ENCODE peak calls at places on chromosome 15, in six cellular contexts. Q, T, A, P, S and F are unnamed samples.

GRCh38 chr15:31217566-31218270 is 108.9 kb upstream of the KLF13 start:
- ATAC-seq in Q (no peak), A (no peak), P (no peak), S (no peak), T (no peak), F (no peak)

GRCh38 chr15:63978511-63979226 is 67.6 kb downstream of the DAPK2 start:
- ATAC-seq in S (no peak), P (peak), A (no peak), T (peak), Q (no peak), F (no peak)

GRCh38 chr15:96336643-96337353 is 6.3 kb downstream of the NR2F2 start:
- ATAC-seq in A (no peak), T (peak), P (peak), S (peak), Q (peak), F (no peak)

GRCh38 chr15:69996842-69997478 is 100.8 kb downstream of the TLE3 start:
- ATAC-seq in S (no peak), Q (no peak), T (no peak), A (no peak), P (no peak), F (no peak)

GRCh38 chr15:42504631-42505030 is 9.2 kb downstream of the SNAP23 start:
- ATAC-seq in S (no peak), Q (peak), P (no peak), T (no peak), A (no peak), F (no peak)

GRCh38 chr15:81410318-81410753 is 36.3 kb upstream of the TMC3 start:
- ATAC-seq in A (peak), P (peak), T (peak), Q (peak), S (peak), F (peak)

GRCh38 chr15:92813440-92813839 is 86.7 kb upstream of the CHD2 start:
- ATAC-seq in A (no peak), Q (no peak), S (no peak), P (no peak), T (no peak), F (no peak)

GRCh38 chr15:32844118-32844711 is 126.4 kb downstream of the GREM1 start:
- ATAC-seq in P (peak), T (no peak), S (peak), Q (peak), A (no peak), F (no peak)

GRCh38 chr15:88394553-88395159 is 72.5 kb downstream of the MRPL46 start:
- ATAC-seq in T (no peak), P (peak), S (no peak), Q (no peak), A (no peak), F (no peak)

GRCh38 chr15:65824941-65825544 is 33.0 kb upstream of the DENND4A start:
- ATAC-seq in S (no peak), P (no peak), Q (no peak), A (no peak), T (no peak), F (peak)

GRCh38 chr15:87826119-87826730 is 430.3 kb downstream of the NTRK3 start:
- ATAC-seq in A (no peak), Q (no peak), S (no peak), T (no peak), P (no peak), F (no peak)

GRCh38 chr15:28098766-28099554 is at the start of gene OCA2:
- ATAC-seq in P (peak), S (peak), A (peak), T (peak), Q (no peak), F (peak)

GRCh38 chr15:33671456-33671855 is 296.8 kb upstream of the CHRM5 start:
- ATAC-seq in A (no peak), P (no peak), S (no peak), T (no peak), Q (peak), F (no peak)

GRCh38 chr15:90872481-90873184 is 4.2 kb downstream of the FURIN start:
- ATAC-seq in Q (peak), A (no peak), T (peak), S (peak), P (peak), F (no peak)

GRCh38 chr15:60370804-60371700 is 26.7 kb downstream of the ANXA2 start:
- ATAC-seq in T (no peak), P (peak), S (no peak), Q (no peak), A (peak), F (peak)

GRCh38 chr15:67225336-67225735 is 29.1 kb downstream of the AAGAB start:
- ATAC-seq in A (no peak), Q (no peak), P (no peak), S (no peak), T (no peak), F (no peak)

GRCh38 chr15:77160562-77161481 is 89.9 kb upstream of the TSPAN3 start:
- ATAC-seq in S (no peak), T (peak), A (no peak), Q (peak), P (peak), F (no peak)

GRCh38 chr15:27061739-27062138 is 90.8 kb downstream of the GABRG3 start:
- ATAC-seq in T (no peak), P (peak), Q (no peak), A (no peak), S (no peak), F (no peak)

GRCh38 chr15:98686983-98687382 is 38.6 kb downstream of the IGF1R start:
- ATAC-seq in A (no peak), P (no peak), T (peak), Q (no peak), S (no peak), F (no peak)

GRCh38 chr15:90358124-90359033 is 6.3 kb downstream of the ZNF774 start:
- ATAC-seq in Q (no peak), T (no peak), S (no peak), P (peak), A (no peak), F (no peak)

GRCh38 chr15:74950078-74951000 is 6.2 kb downstream of the RPP25 start:
- ATAC-seq in P (peak), A (peak), S (peak), T (peak), Q (peak), F (peak)

GRCh38 chr15:101183926-101184305 is 67.9 kb downstream of the CHSY1 start:
- ATAC-seq in S (peak), T (no peak), Q (no peak), P (no peak), A (no peak), F (no peak)

GRCh38 chr15:69997701-69998273 is 99.9 kb downstream of the TLE3 start:
- ATAC-seq in T (no peak), P (peak), A (no peak), S (peak), Q (peak), F (no peak)

GRCh38 chr15:94269954-94270353 is 38.6 kb downstream of the MCTP2 start:
- ATAC-seq in T (no peak), Q (no peak), A (no peak), S (no peak), P (no peak), F (no peak)

DNA sequence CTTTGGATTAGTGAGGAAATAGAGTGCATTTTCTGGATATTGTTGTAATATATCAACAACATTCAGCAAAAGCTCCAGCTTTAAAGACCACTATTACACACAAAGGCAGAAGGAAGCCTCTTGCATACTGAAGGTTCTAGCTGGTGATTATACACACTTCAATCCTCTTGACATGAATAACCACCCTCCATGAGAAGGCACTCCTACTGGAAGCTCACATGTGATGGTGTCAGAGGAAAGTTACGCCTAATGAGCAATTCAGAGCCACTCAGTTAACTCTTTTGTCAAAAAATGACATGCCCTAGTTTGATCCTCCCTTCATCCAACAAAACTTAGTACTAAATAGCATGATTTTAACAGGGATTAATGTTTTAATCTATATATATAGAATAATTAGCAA is 124.6 kb upstream of the LYSMD4 start:
- ATAC-seq in T (no peak), Q (no peak), A (no peak), S (no peak), P (no peak), F (no peak)
- TF ChIP-seq EP300 in T (no peak), Q (no peak), A (no peak), S (no peak), P (no peak), F (no peak)

GRCh38 chr15:52557242-52557641 is 11.6 kb downstream of the ARPP19 start:
- ATAC-seq in T (no peak), Q (no peak), S (no peak), P (no peak), A (no peak), F (no peak)

GRCh38 chr15:52558196-52558595 is 10.6 kb downstream of the ARPP19 start:
- ATAC-seq in S (peak), Q (peak), P (peak), T (no peak), A (no peak), F (no peak)

GRCh38 chr15:52556524-52556923 is 12.3 kb downstream of the ARPP19 start:
- ATAC-seq in P (no peak), S (peak), A (no peak), Q (no peak), T (no peak), F (no peak)

GRCh38 chr15:52559583-52559982 is 9.2 kb downstream of the ARPP19 start:
- ATAC-seq in A (no peak), S (peak), Q (peak), P (no peak), T (no peak), F (no peak)

DNA sequence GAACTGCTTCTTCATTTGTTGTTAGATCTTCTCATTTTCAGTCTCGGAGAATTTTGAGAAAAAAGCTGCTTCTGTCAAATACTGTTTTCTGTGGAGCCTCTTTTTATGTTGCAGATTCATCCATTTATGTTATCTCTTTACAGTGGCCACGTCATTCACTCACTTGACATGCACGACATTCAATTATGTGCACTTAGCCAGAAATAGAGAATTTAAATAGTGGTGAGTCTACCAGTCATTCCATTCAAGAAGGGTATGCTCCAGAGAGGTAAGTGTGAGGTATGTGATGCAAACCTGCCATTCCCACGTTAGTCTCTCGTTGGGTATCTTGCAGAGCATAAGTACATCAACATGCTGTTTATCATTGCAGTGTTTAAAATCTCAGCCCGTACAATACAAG is 9.8 kb downstream of the ARPP19 start:
- ATAC-seq in Q (peak), P (no peak), T (no peak), S (peak), A (no peak), F (no peak)
- TF ChIP-seq EP300 in Q (no peak), P (no peak), T (no peak), S (no peak), A (no peak), F (no peak)

GRCh38 chr15:68371160-68371559 is 60.8 kb downstream of the ITGA11 start:
- ATAC-seq in A (no peak), S (no peak), P (no peak), T (no peak), Q (no peak), F (no peak)
- TF ChIP-seq EP300 in A (no peak), S (no peak), P (no peak), T (no peak), Q (no peak), F (no peak)

DNA sequence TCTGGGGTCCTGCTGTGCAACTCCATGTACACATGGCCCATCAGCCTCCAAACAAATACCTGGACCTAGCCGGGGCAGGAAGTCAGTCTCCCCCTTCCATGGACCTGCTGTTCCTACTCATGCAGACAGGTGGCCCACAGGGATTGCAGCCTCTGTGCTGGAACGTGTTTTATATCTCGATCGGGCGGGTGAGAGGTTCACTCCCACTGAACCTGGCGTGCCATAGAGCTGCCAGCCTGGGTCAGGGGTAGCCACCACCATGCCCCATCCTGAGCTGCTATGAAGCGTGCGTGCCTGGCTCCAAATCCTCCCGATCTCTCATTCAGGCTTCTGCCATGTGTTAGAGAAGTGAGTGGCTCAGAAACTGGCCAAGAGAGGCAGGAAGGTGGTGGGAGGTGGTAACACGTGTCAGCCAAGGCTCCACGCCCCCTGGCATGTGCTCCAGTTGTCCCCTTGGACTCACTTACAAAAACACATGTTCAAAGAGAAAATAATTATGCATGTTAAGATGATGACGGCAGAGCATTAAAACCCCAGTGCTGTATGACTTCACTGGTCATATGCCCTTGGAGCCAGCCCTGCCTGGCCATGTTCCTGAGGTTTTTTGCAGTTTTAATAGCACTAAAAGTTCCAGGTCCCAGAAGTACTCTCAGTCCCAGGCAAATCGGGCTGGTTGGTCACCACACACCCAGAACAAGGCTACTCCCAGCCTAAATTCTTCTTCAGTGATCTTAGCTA is 30.6 kb downstream of the CTSH start:
- ATAC-seq in T (peak), S (peak), A (peak), P (peak), Q (no peak), F (peak)
- TF ChIP-seq EP300 in T (no peak), S (no peak), A (no peak), P (no peak), Q (no peak), F (no peak)

GRCh38 chr15:58932791-58933310 is 628 bp downstream of the SLTM start:
- ATAC-seq in A (peak), S (peak), T (peak), Q (peak), P (no peak), F (peak)
- TF ChIP-seq EP300 in A (no peak), S (no peak), T (no peak), Q (no peak), P (no peak), F (no peak)

DNA sequence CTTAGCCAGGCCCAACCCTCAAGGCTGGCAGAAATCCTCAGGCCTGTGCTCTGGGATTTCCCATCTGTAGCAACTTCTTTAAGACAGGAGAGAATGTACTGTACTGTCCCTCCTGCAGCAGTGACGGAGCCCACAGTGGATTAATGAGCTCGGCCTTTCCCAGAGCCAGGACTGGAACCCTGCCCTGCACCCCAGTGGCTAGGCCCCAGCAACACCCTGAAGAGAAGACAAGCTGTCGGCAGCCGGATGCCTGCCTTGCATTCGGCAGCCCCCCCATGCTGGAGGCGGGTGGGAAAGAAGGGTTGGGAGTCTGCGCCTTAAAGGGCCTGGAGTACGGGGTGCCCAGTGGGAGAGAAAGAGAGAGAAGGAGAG is 32.0 kb downstream of the KLHL25 start:
- ATAC-seq in Q (no peak), S (no peak), A (no peak), T (no peak), P (no peak), F (peak)
- TF ChIP-seq EP300 in Q (no peak), S (no peak), A (no peak), T (no peak), P (no peak), F (no peak)

DNA sequence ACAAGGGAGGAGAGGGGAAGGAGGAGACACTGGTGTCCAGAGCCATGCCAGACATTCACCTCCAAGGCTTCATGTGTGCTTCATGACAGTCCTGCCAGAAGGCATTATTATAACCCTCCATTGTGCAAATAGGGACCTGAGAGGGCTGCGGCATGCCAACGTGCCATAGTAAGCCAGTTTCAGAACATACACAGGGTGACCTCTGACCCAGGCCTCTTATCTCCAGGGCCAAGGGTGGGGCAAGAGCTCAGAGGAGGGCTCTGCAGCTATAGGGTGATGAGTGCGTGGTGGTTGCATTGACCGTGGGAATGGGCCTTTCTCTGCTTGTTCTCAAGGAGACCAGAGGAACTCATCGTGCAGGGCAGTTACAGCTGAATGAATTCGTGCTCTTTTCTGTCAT is 9.7 kb upstream of the ACSBG1 start:
- ATAC-seq in S (peak), T (peak), A (no peak), Q (no peak), P (no peak), F (no peak)
- TF ChIP-seq EP300 in S (no peak), T (no peak), A (no peak), Q (no peak), P (no peak), F (no peak)

GRCh38 chr15:71137138-71137518 is 21.9 kb downstream of the THSD4 start:
- ATAC-seq in S (no peak), Q (no peak), T (no peak), A (no peak), P (no peak), F (no peak)

GRCh38 chr15:71136159-71137137 is 21.2 kb downstream of the THSD4 start:
- ATAC-seq in P (peak), A (no peak), Q (no peak), T (no peak), S (no peak), F (no peak)

GRCh38 chr15:71141572-71141971 is 26.3 kb downstream of the THSD4 start:
- ATAC-seq in T (no peak), S (no peak), P (no peak), Q (no peak), A (no peak), F (no peak)

GRCh38 chr15:71138473-71138872 is 23.2 kb downstream of the THSD4 start:
- ATAC-seq in Q (no peak), P (no peak), S (no peak), T (no peak), A (no peak), F (no peak)

DNA sequence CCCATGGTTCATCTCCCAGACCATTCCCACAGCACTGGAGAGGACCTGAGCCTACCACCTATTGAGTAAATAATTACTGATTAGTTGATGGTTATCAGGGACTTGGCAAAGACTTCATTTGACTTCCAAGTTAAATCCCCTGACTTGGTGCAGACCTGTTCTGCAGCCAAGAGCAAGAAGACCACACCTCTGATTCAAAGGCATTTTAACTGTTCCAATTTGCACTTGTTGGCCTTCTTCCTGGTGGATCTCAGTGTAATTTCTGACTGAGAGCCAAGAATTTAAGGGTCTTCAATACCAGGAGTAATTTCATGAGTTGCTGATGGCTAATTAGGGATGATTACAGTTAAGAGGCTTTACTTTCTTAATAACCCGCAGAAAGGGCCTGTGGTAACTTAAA is 24.0 kb downstream of the THSD4 start:
- ATAC-seq in S (no peak), T (no peak), Q (no peak), A (no peak), P (no peak), F (no peak)
- TF ChIP-seq EP300 in S (no peak), T (no peak), Q (no peak), A (no peak), P (no peak), F (no peak)